ENCODE peak calls at places on chromosomes 5 and 9, in nine cellular contexts. One of them, this sample, is unnamed.

GRCh38 chr9:130043654-130044623 is 950 bp upstream of the FNBP1 start:
- DNase-seq in GM20000: no peak
- DNase-seq in posterior vena cava: peak; percentile 84
- DNase-seq in HTR-8/SVneo: no peak
- DNase-seq in prostate gland: peak; percentile 36
- DNase-seq in heart left ventricle: peak; percentile 47
- DNase-seq in NB4: no peak
- DNase-seq in T-helper 22 cell: no peak
- DNase-seq in NCI-H226: peak; percentile 89
- DNase-seq in this sample: no peak

GRCh38 chr9:108634164-108634563 is 221.6 kb downstream of the ACTL7B start:
- DNase-seq in GM20000: no peak
- DNase-seq in posterior vena cava: no peak
- DNase-seq in HTR-8/SVneo: no peak
- DNase-seq in prostate gland: peak; percentile 8
- DNase-seq in heart left ventricle: no peak
- DNase-seq in NB4: no peak
- DNase-seq in T-helper 22 cell: no peak
- DNase-seq in NCI-H226: peak; percentile 49
- DNase-seq in this sample: no peak

GRCh38 chr5:150000990-150001659 is 586 bp downstream of the HMGXB3 start:
- DNase-seq in GM20000: peak; percentile 39
- DNase-seq in posterior vena cava: peak; percentile 92
- DNase-seq in HTR-8/SVneo: no peak
- DNase-seq in prostate gland: no peak
- DNase-seq in heart left ventricle: peak; percentile 47
- DNase-seq in NB4: peak; percentile 62
- DNase-seq in T-helper 22 cell: peak; percentile 17
- DNase-seq in NCI-H226: peak; percentile 9
- DNase-seq in this sample: no peak

GRCh38 chr9:125743687-125744428 is 3.3 kb upstream of the PBX3 start:
- DNase-seq in GM20000: no peak
- DNase-seq in posterior vena cava: no peak
- DNase-seq in HTR-8/SVneo: no peak
- DNase-seq in prostate gland: no peak
- DNase-seq in heart left ventricle: no peak
- DNase-seq in NB4: no peak
- DNase-seq in T-helper 22 cell: no peak
- DNase-seq in NCI-H226: no peak
- DNase-seq in this sample: no peak

GRCh38 chr9:33161589-33162132 is 5.5 kb downstream of the B4GALT1 start:
- DNase-seq in GM20000: no peak
- DNase-seq in posterior vena cava: no peak
- DNase-seq in HTR-8/SVneo: no peak
- DNase-seq in prostate gland: peak; percentile 83
- DNase-seq in heart left ventricle: peak; percentile 25
- DNase-seq in NB4: no peak
- DNase-seq in T-helper 22 cell: no peak
- DNase-seq in NCI-H226: no peak
- DNase-seq in this sample: no peak

GRCh38 chr5:112283943-112284342 is 135.1 kb downstream of the EPB41L4A start:
- DNase-seq in GM20000: no peak
- DNase-seq in posterior vena cava: no peak
- DNase-seq in HTR-8/SVneo: no peak
- DNase-seq in prostate gland: no peak
- DNase-seq in heart left ventricle: no peak
- DNase-seq in NB4: no peak
- DNase-seq in T-helper 22 cell: no peak
- DNase-seq in NCI-H226: no peak
- DNase-seq in this sample: no peak

GRCh38 chr5:38734353-38734752 is 111.5 kb upstream of the OSMR start:
- DNase-seq in GM20000: no peak
- DNase-seq in posterior vena cava: no peak
- DNase-seq in HTR-8/SVneo: no peak
- DNase-seq in prostate gland: no peak
- DNase-seq in heart left ventricle: no peak
- DNase-seq in NB4: no peak
- DNase-seq in T-helper 22 cell: no peak
- DNase-seq in NCI-H226: no peak
- DNase-seq in this sample: no peak

GRCh38 chr5:91848453-91848852 is 465.3 kb upstream of the ARRDC3 start:
- DNase-seq in GM20000: no peak
- DNase-seq in posterior vena cava: no peak
- DNase-seq in HTR-8/SVneo: peak; percentile 46
- DNase-seq in prostate gland: no peak
- DNase-seq in heart left ventricle: no peak
- DNase-seq in NB4: peak; percentile 7
- DNase-seq in T-helper 22 cell: no peak
- DNase-seq in NCI-H226: peak; percentile 86
- DNase-seq in this sample: no peak

GRCh38 chr9:99169982-99170761 is 51.6 kb downstream of the ALG2 start:
- DNase-seq in GM20000: no peak
- DNase-seq in posterior vena cava: no peak
- DNase-seq in HTR-8/SVneo: no peak
- DNase-seq in prostate gland: no peak
- DNase-seq in heart left ventricle: no peak
- DNase-seq in NB4: no peak
- DNase-seq in T-helper 22 cell: no peak
- DNase-seq in NCI-H226: no peak
- DNase-seq in this sample: no peak

GRCh38 chr9:110742741-110743371 is 74.3 kb downstream of the MUSK start:
- DNase-seq in GM20000: no peak
- DNase-seq in posterior vena cava: no peak
- DNase-seq in HTR-8/SVneo: peak; percentile 21
- DNase-seq in prostate gland: peak; percentile 21
- DNase-seq in heart left ventricle: no peak
- DNase-seq in NB4: no peak
- DNase-seq in T-helper 22 cell: no peak
- DNase-seq in NCI-H226: peak; percentile 32
- DNase-seq in this sample: no peak

GRCh38 chr9:593809-594208 is 247.7 kb upstream of the DMRT1 start:
- DNase-seq in GM20000: no peak
- DNase-seq in posterior vena cava: no peak
- DNase-seq in HTR-8/SVneo: no peak
- DNase-seq in prostate gland: no peak
- DNase-seq in heart left ventricle: no peak
- DNase-seq in NB4: no peak
- DNase-seq in T-helper 22 cell: no peak
- DNase-seq in NCI-H226: no peak
- DNase-seq in this sample: no peak

GRCh38 chr9:122248448-122248865 is 16.2 kb downstream of the RBM18 start:
- DNase-seq in GM20000: no peak
- DNase-seq in posterior vena cava: no peak
- DNase-seq in HTR-8/SVneo: no peak
- DNase-seq in prostate gland: peak; percentile 72
- DNase-seq in heart left ventricle: no peak
- DNase-seq in NB4: no peak
- DNase-seq in T-helper 22 cell: no peak
- DNase-seq in NCI-H226: no peak
- DNase-seq in this sample: no peak

GRCh38 chr5:53963958-53964357 is 346.4 kb downstream of the ARL15 start:
- DNase-seq in GM20000: no peak
- DNase-seq in posterior vena cava: no peak
- DNase-seq in HTR-8/SVneo: no peak
- DNase-seq in prostate gland: no peak
- DNase-seq in heart left ventricle: no peak
- DNase-seq in NB4: no peak
- DNase-seq in T-helper 22 cell: no peak
- DNase-seq in NCI-H226: no peak
- DNase-seq in this sample: no peak

GRCh38 chr9:34633166-34633565 is 4.3 kb upstream of the ARID3C start:
- DNase-seq in GM20000: no peak
- DNase-seq in posterior vena cava: no peak
- DNase-seq in HTR-8/SVneo: no peak
- DNase-seq in prostate gland: no peak
- DNase-seq in heart left ventricle: no peak
- DNase-seq in NB4: no peak
- DNase-seq in T-helper 22 cell: no peak
- DNase-seq in NCI-H226: no peak
- DNase-seq in this sample: no peak

This sample was measured in GM12864.